ENCODE peak calls at places on chromosome 10, in six cellular contexts. Y is retinal pigment epithelial cell, N is Calu3, S is stomach, J is AG04450, I is GM12865. E is an unnamed sample.

GRCh38 chr10:99619090-99619800 is 994 bp downstream of the SLC25A28 start:
- DNase-seq in Y (no peak), N (no peak), S (no peak), J (no peak), I (peak), E (no peak)

GRCh38 chr10:117710181-117710798 is 167.7 kb downstream of the EMX2 start:
- DNase-seq in Y (no peak), N (no peak), S (no peak), J (no peak), I (no peak), E (no peak)

GRCh38 chr10:67803588-67804394 is 34.2 kb downstream of the DNAJC12 start:
- DNase-seq in Y (no peak), N (no peak), S (no peak), J (no peak), I (no peak), E (no peak)

GRCh38 chr10:132401396-132402168 is 4.6 kb downstream of the PWWP2B start:
- DNase-seq in Y (no peak), N (no peak), S (peak), J (no peak), I (no peak), E (no peak)

GRCh38 chr10:47160229-47160908 is 139.6 kb upstream of the GDF10 start:
- DNase-seq in Y (no peak), N (no peak), S (no peak), J (no peak), I (no peak), E (no peak)

GRCh38 chr10:80064120-80064886 is 14.2 kb upstream of the TMEM254 start:
- DNase-seq in Y (no peak), N (no peak), S (no peak), J (no peak), I (no peak), E (no peak)

GRCh38 chr10:7168414-7168813 is 242.4 kb downstream of the SFMBT2 start:
- DNase-seq in Y (no peak), N (no peak), S (no peak), J (no peak), I (no peak), E (no peak)

GRCh38 chr10:71074176-71074755 is 138.1 kb upstream of the UNC5B start:
- DNase-seq in Y (no peak), N (no peak), S (no peak), J (no peak), I (no peak), E (no peak)

GRCh38 chr10:44874176-44874575 is 37.0 kb upstream of the TMEM72 start:
- DNase-seq in Y (peak), N (no peak), S (peak), J (no peak), I (no peak), E (no peak)

GRCh38 chr10:97736403-97736901 is 476 bp upstream of the ZFYVE27 start:
- DNase-seq in Y (no peak), N (no peak), S (no peak), J (no peak), I (no peak), E (no peak)

GRCh38 chr10:34964166-34964800 is 125.9 kb downstream of the CUL2 start:
- DNase-seq in Y (no peak), N (no peak), S (no peak), J (no peak), I (no peak), E (no peak)

GRCh38 chr10:133378251-133379096 is 588 bp upstream of the PAOX start:
- DNase-seq in Y (no peak), N (peak), S (peak), J (no peak), I (peak), E (peak)

GRCh38 chr10:75020168-75020567 is 91.3 kb upstream of the SAMD8 start:
- DNase-seq in Y (no peak), N (no peak), S (no peak), J (no peak), I (no peak), E (no peak)

GRCh38 chr10:75018233-75018632 is 93.2 kb upstream of the SAMD8 start:
- DNase-seq in Y (no peak), N (no peak), S (no peak), J (no peak), I (no peak), E (no peak)

GRCh38 chr10:75021851-75022250 is 89.6 kb upstream of the SAMD8 start:
- DNase-seq in Y (no peak), N (no peak), S (peak), J (no peak), I (no peak), E (no peak)

GRCh38 chr10:75018873-75019272 is 92.6 kb upstream of the SAMD8 start:
- DNase-seq in Y (no peak), N (no peak), S (no peak), J (no peak), I (no peak), E (no peak)

DNA sequence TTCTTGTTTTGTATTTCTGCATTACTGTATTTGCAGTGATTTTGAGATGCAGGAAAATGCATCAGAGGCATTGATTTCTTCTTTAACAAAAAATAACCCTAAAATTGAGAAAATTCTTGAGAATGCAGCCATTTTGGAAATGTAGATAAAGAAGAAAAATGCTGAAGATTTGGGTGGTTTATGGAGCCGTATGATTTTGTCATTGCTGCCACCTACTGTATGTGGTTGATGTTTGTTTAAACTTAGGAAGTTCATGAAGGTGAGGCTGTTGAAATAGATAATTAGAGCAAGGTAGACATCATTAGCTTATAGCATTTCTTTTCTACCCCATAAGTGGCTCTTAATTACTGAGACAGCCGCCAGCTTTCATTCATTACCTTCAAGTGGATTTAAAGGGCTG is 92.1 kb upstream of the SAMD8 start:
- DNase-seq in Y (no peak), N (no peak), S (no peak), J (no peak), I (peak), E (no peak)
- TF ChIP-seq CTCF in Y (peak), N (peak), S (no peak), J (peak), I (peak), E (peak)

DNA sequence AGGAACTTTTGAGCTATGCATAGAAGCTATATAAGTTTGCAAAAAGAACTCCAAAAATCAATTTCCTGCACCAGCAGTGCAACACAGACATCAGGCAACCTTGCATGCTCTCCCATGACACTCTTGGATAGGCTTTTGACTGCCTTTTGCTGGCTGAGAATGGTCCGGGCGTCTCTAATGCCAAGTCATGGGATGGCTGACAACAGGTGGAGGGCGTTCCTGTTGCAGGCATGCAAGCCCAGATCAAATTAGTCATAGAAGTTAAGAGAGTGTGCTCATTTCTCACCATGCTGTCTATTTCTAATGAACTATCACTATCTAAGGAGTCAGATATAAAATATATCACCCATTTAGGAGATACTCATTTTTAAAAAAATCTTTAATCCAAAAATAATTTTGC is 8.4 kb downstream of the PLCE1 start:
- DNase-seq in Y (peak), N (no peak), S (no peak), J (no peak), I (no peak), E (no peak)
- TF ChIP-seq CTCF in Y (no peak), N (no peak), S (no peak), J (no peak), I (no peak), E (no peak)

DNA sequence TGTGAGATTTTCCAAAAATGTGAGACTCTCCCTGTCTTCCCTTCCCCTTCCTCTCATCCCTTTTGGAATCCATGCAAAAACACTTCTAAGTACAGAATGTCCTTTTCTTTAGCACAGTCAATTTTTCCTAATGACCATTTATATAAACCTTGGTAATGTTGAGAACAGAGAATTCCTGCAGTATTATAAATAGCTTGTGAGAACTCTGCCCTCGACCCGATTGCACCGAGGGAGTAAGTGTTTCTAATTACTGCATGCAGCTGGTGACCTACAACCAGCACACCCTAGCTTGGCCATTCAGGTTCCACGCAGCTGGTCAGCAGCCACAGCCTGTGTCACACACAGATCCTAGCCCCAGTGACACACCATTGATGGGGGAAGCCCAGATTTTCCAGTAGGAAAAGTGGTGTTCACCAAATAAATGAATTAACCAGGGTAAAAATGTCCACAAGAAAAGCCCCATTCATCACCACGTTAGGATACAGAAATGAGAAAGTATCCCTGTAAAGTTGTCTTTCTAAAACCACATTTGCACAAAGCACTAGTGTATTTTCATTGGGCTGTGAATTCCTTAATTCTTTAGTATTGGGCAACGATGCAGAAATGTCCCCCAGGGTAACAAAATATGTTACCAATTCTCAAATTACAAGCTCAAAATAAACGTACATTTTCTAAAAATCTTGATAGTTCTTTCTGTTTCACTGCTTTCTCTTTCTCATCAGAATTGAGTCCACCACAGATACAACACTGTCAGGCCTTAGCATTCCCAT is 499.0 kb upstream of the KLF6 start:
- DNase-seq in Y (no peak), N (no peak), S (peak), J (peak), I (no peak), E (no peak)
- TF ChIP-seq CTCF in Y (no peak), N (no peak), S (no peak), J (no peak), I (no peak), E (no peak)

GRCh38 chr10:31468536-31468859 is 149.5 kb downstream of the ZEB1 start:
- DNase-seq in Y (no peak), N (no peak), S (no peak), J (no peak), I (no peak), E (no peak)
- TF ChIP-seq CTCF in Y (no peak), N (no peak), S (no peak), J (no peak), I (no peak), E (no peak)

GRCh38 chr10:123379156-123379555 is 225.0 kb downstream of the BUB3 start:
- DNase-seq in Y (no peak), N (no peak), S (no peak), J (no peak), I (no peak), E (no peak)

GRCh38 chr10:123378302-123378701 is 224.1 kb downstream of the BUB3 start:
- DNase-seq in Y (no peak), N (no peak), S (no peak), J (no peak), I (no peak), E (no peak)

GRCh38 chr10:123381271-123381670 is 227.1 kb downstream of the BUB3 start:
- DNase-seq in Y (no peak), N (no peak), S (no peak), J (no peak), I (no peak), E (no peak)

GRCh38 chr10:123377883-123378282 is 223.7 kb downstream of the BUB3 start:
- DNase-seq in Y (no peak), N (no peak), S (no peak), J (no peak), I (no peak), E (no peak)

GRCh38 chr10:123380491-123381085 is 226.4 kb downstream of the BUB3 start:
- DNase-seq in Y (no peak), N (no peak), S (no peak), J (no peak), I (peak), E (no peak)
- TF ChIP-seq CTCF in Y (peak), N (no peak), S (peak), J (no peak), I (peak), E (peak)

GRCh38 chr10:66307826-66308225 is 618.0 kb upstream of the LRRTM3 start:
- DNase-seq in Y (no peak), N (no peak), S (no peak), J (no peak), I (no peak), E (no peak)
- TF ChIP-seq CTCF in Y (peak), N (no peak), S (no peak), J (no peak), I (no peak), E (peak)

GRCh38 chr10:27561362-27561761 is 57.3 kb downstream of the RAB18 start:
- DNase-seq in Y (no peak), N (no peak), S (no peak), J (no peak), I (no peak), E (no peak)

GRCh38 chr10:27564381-27564780 is 60.3 kb downstream of the RAB18 start:
- DNase-seq in Y (no peak), N (no peak), S (no peak), J (no peak), I (no peak), E (no peak)

DNA sequence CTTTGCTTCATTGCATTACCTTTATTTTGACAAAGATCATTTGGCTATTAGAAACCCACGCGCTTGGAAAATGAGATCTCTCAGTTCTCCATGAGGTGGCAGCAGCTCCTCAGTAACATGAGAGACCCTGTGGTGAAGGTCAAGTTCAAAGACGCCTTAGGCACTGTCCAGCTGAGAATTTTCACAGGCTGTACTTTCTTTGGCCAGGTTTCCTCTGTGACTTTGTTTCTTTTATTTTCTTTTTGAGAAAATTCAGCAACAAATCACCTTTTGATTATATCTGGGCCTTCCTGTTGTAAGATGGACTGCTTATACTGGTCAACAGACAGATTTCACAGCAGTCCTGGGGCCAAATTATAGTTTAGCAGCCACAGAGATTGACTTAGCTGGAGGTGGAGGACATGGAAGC is 54.5 kb downstream of the RAB18 start:
- DNase-seq in Y (peak), N (peak), S (peak), J (peak), I (peak), E (no peak)
- TF ChIP-seq CTCF in Y (peak), N (peak), S (peak), J (peak), I (peak), E (peak)

E was measured in type B pancreatic cell.